ENCODE peak calls at places on chromosomes 6 and 20, in ten cellular contexts. S is mucosa of descending colon, A is heart left ventricle, D is tibial nerve, K is ascending aorta, L is OCI-LY7, G is AG10803, V is A549, Q is astrocyte of the spinal cord, T is breast epithelium. F is an unnamed sample.

GRCh38 chr20:2559641-2560040 is 23.3 kb downstream of the TMC2 start:
- DNase-seq in S (no peak), A (no peak), D (no peak), K (no peak), L (no peak), G (no peak), V (no peak), Q (no peak), T (no peak), F (no peak)

GRCh38 chr6:161128680-161129196 is 137.2 kb downstream of the MAP3K4 start:
- DNase-seq in S (no peak), A (no peak), D (no peak), K (no peak), L (no peak), G (no peak), V (peak; percentile 45), Q (peak; percentile 80), T (no peak), F (no peak)

GRCh38 chr6:111761783-111762312 is 111.4 kb downstream of the FYN start:
- DNase-seq in S (no peak), A (no peak), D (no peak), K (no peak), L (peak; percentile 86), G (no peak), V (no peak), Q (peak; percentile 82), T (no peak), F (no peak)

GRCh38 chr20:2914160-2914559 is 40.9 kb downstream of the PTPRA start:
- DNase-seq in S (peak; percentile 29), A (no peak), D (no peak), K (no peak), L (peak; percentile 12), G (no peak), V (peak; percentile 38), Q (peak; percentile 19), T (no peak), F (no peak)

GRCh38 chr6:160789263-160790027 is 87.4 kb downstream of the PLG start:
- DNase-seq in S (no peak), A (no peak), D (no peak), K (no peak), L (no peak), G (no peak), V (no peak), Q (no peak), T (no peak), F (no peak)

GRCh38 chr20:52105045-52105572 is 86.5 kb downstream of the ZFP64 start:
- DNase-seq in S (no peak), A (no peak), D (no peak), K (no peak), L (no peak), G (peak; percentile 29), V (peak; percentile 68), Q (peak; percentile 42), T (no peak), F (no peak)

GRCh38 chr20:46142124-46142523 is 24.0 kb downstream of the CD40 start:
- DNase-seq in S (no peak), A (no peak), D (no peak), K (no peak), L (no peak), G (no peak), V (no peak), Q (no peak), T (no peak), F (no peak)

GRCh38 chr20:18747090-18747489 is 66.5 kb upstream of the SCP2D1 start:
- DNase-seq in S (no peak), A (no peak), D (no peak), K (no peak), L (no peak), G (no peak), V (no peak), Q (no peak), T (no peak), F (no peak)

GRCh38 chr6:112618796-112619195 is 271.7 kb downstream of the RFPL4B start:
- DNase-seq in S (no peak), A (no peak), D (no peak), K (no peak), L (no peak), G (peak; percentile 39), V (no peak), Q (no peak), T (no peak), F (no peak)

GRCh38 chr20:45974896-45975565 is 3.0 kb upstream of the ZNF335 start:
- DNase-seq in S (no peak), A (no peak), D (no peak), K (no peak), L (no peak), G (no peak), V (no peak), Q (no peak), T (no peak), F (no peak)

GRCh38 chr6:168278904-168279303 is 40.7 kb downstream of the DACT2 start:
- DNase-seq in S (peak; percentile 59), A (no peak), D (no peak), K (no peak), L (no peak), G (no peak), V (no peak), Q (no peak), T (no peak), F (no peak)

GRCh38 chr6:168277274-168277669 is 42.3 kb downstream of the DACT2 start:
- DNase-seq in S (no peak), A (no peak), D (no peak), K (no peak), L (no peak), G (no peak), V (no peak), Q (no peak), T (no peak), F (no peak)

GRCh38 chr6:168280020-168280898 is 39.3 kb downstream of the DACT2 start:
- DNase-seq in S (no peak), A (no peak), D (no peak), K (no peak), L (no peak), G (no peak), V (no peak), Q (no peak), T (no peak), F (no peak)

GRCh38 chr6:168280899-168281245 is 38.7 kb downstream of the DACT2 start:
- DNase-seq in S (no peak), A (no peak), D (no peak), K (no peak), L (no peak), G (no peak), V (no peak), Q (no peak), T (no peak), F (no peak)

GRCh38 chr6:168279403-168279935 is 40.1 kb downstream of the DACT2 start:
- DNase-seq in S (no peak), A (no peak), D (no peak), K (no peak), L (no peak), G (no peak), V (no peak), Q (no peak), T (no peak), F (no peak)
- TF ChIP-seq CTCF in S (no peak), A (no peak), D (no peak), K (no peak), L (no peak), G (no peak), V (no peak), Q (no peak), T (no peak), F (no peak)

GRCh38 chr20:41011551-41012067 is 17.0 kb upstream of the TOP1 start:
- DNase-seq in S (no peak), A (no peak), D (no peak), K (no peak), L (peak; percentile 99), G (no peak), V (no peak), Q (no peak), T (no peak), F (no peak)
- H3K4me3 ChIP-seq in S (no peak overlapping the region), A (no peak overlapping the region), D (no peak overlapping the region), K (no peak overlapping the region), L (peak overlapping the region; percentile 60), G (no peak overlapping the region), V (no peak overlapping the region), Q (no peak overlapping the region), T (no peak overlapping the region), F (no peak overlapping the region)

DNA sequence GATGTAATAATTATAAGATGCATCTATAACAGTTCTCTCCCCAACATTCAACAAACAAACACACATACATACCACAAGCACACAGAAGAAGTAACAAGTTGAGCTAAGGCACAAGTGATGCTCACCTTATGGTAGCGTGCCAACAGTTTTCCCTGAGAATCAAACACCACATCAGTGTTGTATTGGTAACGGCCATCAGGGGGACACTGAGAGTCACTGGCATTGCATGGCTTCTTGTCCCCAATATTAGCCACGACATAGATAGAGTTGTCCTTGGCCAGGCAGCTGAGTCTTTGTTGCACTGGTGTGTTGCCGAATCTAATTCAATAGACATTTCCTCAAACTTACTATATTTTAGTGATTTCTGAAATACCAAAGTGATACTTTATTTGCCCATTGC is 14.8 kb upstream of the VNN1 start:
- DNase-seq in S (no peak), A (no peak), D (no peak), K (no peak), L (no peak), G (no peak), V (peak; percentile 11), Q (no peak), T (no peak), F (no peak)
- TF ChIP-seq CTCF in S (no peak), A (no peak), D (no peak), K (no peak), L (peak; percentile 32), G (no peak), V (no peak), Q (no peak), T (no peak), F (no peak)

DNA sequence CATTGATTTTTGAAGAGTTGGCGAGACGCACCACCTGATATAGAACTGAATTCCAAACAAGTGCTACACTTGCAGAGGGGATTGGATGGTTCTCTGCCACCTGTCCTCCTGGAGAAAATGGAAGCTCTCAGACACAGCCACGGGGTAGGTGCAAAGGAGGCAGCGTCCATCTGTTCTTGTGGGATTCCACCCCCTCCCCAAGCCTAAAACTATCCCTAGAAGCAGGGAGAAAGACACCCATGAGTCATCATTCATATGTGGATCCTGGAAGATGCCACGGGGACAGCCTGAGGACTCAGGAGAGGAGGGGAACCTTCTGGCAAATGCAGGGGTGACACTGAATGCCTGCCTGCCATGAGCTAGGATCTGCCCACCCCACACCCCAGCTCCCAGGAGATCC is 171.3 kb upstream of the CST7 start:
- DNase-seq in S (no peak), A (no peak), D (no peak), K (no peak), L (no peak), G (no peak), V (no peak), Q (no peak), T (peak; percentile 7), F (no peak)
- H3K4me3 ChIP-seq in S (no peak overlapping the region), A (no peak overlapping the region), D (no peak overlapping the region), K (no peak overlapping the region), L (no peak overlapping the region), G (no peak overlapping the region), V (no peak overlapping the region), Q (no peak overlapping the region), T (no peak overlapping the region), F (no peak overlapping the region)

DNA sequence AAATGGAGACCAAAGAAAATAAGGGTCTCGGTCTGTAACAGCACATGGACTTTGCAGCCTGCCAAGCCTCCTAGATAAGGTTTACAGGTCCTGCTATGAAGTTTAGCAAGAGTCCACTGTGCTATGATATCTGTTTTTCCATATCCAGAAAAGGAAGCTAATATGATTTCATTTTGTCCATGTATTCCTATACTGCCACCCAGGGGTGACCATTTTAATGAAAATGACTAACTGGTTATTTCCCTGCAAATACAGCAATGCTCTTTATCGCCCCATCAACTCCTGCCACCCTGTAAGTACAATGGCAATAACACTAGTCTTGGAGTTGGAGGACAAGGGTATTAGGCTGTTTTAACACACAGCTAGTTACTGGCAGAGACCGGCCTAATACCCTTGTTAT is 115.2 kb upstream of the GLP1R start:
- DNase-seq in S (peak; percentile 28), A (no peak), D (no peak), K (no peak), L (no peak), G (peak; percentile 2), V (peak; percentile 20), Q (peak; percentile 9), T (no peak), F (peak; percentile 2)
- TF ChIP-seq CTCF in S (no peak), A (no peak), D (no peak), K (no peak), L (peak; percentile 51), G (no peak), V (peak; percentile 13), Q (peak; percentile 25), T (no peak), F (peak; percentile 35)